ENCODE peak calls at places on chromosome 15, in four cellular contexts. H, L, U and I are unnamed samples.
A peak's percentile ranks its signal among the peaks of the same experiment; 100 is the strongest.

GRCh38 chr15:32669870-32670623 is 28.5 kb downstream of the SCG5 start:
- DNase-seq in H (peak; percentile 30), L (peak; percentile 84), U (no peak), I (no peak)

GRCh38 chr15:51093865-51094605 is 671 bp downstream of the TNFAIP8L3 start:
- DNase-seq in H (no peak), L (peak; percentile 40), U (peak; percentile 76), I (no peak)

GRCh38 chr15:74889390-74889881 is 406 bp upstream of the MPI start:
- DNase-seq in H (peak; percentile 47), L (no peak), U (peak; percentile 73), I (no peak)

GRCh38 chr15:69535101-69535638 is 82.6 kb downstream of the RPLP1 start:
- DNase-seq in H (peak; percentile 18), L (no peak), U (no peak), I (no peak)

GRCh38 chr15:38205502-38206235 is 47.0 kb upstream of the SPRED1 start:
- DNase-seq in H (no peak), L (no peak), U (no peak), I (no peak)

GRCh38 chr15:68820205-68820588 is 498 bp downstream of the ANP32A start:
- DNase-seq in H (no peak), L (peak; percentile 21), U (peak; percentile 82), I (no peak)

GRCh38 chr15:41881925-41882688 is 11.7 kb downstream of the SPTBN5 start:
- DNase-seq in H (no peak), L (no peak), U (no peak), I (no peak)

GRCh38 chr15:62344806-62345539 is 179.9 kb upstream of the C2CD4B start:
- DNase-seq in H (peak; percentile 75), L (peak; percentile 77), U (no peak), I (peak; percentile 43)

GRCh38 chr15:62173215-62173614 is 8.1 kb upstream of the C2CD4B start:
- DNase-seq in H (peak; percentile 23), L (no peak), U (no peak), I (no peak)

GRCh38 chr15:83837946-83838571 is 184.1 kb downstream of the ADAMTSL3 start:
- DNase-seq in H (peak; percentile 19), L (peak; percentile 5), U (peak; percentile 67), I (no peak)

DNA sequence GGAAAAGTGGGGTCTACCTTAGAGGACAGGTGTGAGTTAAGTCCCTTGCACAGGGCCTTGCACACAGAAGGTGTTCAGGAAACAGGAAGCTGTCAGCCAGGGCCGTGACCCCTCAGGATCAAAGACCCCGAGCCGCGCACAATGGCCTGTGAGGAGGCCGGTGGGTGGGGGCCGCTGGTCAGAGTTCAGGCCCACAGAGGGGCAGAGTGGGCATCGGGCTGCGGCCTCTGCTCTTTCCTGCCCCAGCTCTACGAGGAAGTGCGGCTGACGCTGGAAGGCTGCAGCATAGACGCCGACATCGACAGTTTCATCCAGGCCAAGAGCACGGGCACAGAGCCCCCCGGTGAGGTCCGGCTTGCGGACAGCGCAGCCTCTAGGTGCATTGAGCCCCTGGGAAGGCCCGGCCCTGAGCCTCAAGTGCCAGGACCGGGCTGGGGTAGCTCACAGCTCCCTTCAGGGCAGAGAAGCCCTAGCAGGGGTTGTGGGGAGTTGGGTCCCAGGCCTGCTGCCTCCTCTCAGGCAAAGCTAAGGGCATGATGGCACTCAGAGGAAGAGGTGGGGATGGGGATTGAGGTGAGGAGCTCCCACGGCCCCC is 37.2 kb downstream of the PSTPIP1 start:
- DNase-seq in H (no peak), L (peak; percentile 66), U (peak; percentile 63), I (no peak)
- H3K27ac ChIP-seq in H (no peak overlapping the region), L (peak overlapping the region; percentile 59), U (no peak overlapping the region), I (no peak overlapping the region)

GRCh38 chr15:49490963-49491362 is 67.9 kb downstream of the FGF7 start:
- DNase-seq in H (no peak), L (no peak), U (no peak), I (no peak)
- H3K27ac ChIP-seq in H (no peak overlapping the region), L (no peak overlapping the region), U (no peak overlapping the region), I (no peak overlapping the region)

DNA sequence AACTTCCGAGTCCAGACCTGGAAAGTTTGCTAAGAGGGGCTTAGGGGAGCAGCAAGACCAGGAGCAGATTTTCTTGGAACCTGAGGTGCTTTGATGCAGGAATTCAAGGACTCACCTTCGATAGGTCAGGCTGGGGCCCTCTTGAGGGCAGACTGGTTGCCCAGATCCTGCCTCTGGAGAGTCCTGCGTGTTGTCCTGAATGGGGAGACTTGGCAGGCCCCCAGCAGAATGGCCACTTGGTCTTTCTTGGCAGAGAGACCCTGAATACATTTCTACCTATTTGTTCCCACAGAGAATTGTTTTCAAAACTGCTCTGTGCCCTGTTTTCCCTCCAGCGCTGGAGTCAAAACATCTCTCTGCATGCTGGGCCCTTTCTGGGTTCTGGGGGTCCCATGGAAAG is 4.2 kb downstream of the KLF13 start:
- DNase-seq in H (no peak), L (no peak), U (peak; percentile 77), I (no peak)
- H3K27ac ChIP-seq in H (no peak overlapping the region), L (no peak overlapping the region), U (peak overlapping the region; percentile 94), I (no peak overlapping the region)

GRCh38 chr15:96043586-96044171 is 286.8 kb upstream of the NR2F2 start:
- DNase-seq in H (no peak), L (no peak), U (no peak), I (no peak)

GRCh38 chr15:96046620-96047240 is 283.8 kb upstream of the NR2F2 start:
- DNase-seq in H (no peak), L (no peak), U (no peak), I (no peak)

GRCh38 chr15:96049323-96049722 is 281.2 kb upstream of the NR2F2 start:
- DNase-seq in H (no peak), L (no peak), U (no peak), I (no peak)

GRCh38 chr15:96049766-96050165 is 280.7 kb upstream of the NR2F2 start:
- DNase-seq in H (no peak), L (no peak), U (no peak), I (no peak)

GRCh38 chr15:96047255-96047931 is 283.1 kb upstream of the NR2F2 start:
- DNase-seq in H (no peak), L (no peak), U (no peak), I (no peak)
- H3K27ac ChIP-seq in H (no peak overlapping the region), L (no peak overlapping the region), U (no peak overlapping the region), I (no peak overlapping the region)

GRCh38 chr15:95470997-95471692 is 859.4 kb upstream of the NR2F2 start:
- DNase-seq in H (no peak), L (no peak), U (no peak), I (no peak)

GRCh38 chr15:95469601-95470000 is 860.9 kb upstream of the NR2F2 start:
- DNase-seq in H (no peak), L (no peak), U (no peak), I (no peak)

GRCh38 chr15:95468820-95469219 is 861.7 kb upstream of the NR2F2 start:
- DNase-seq in H (no peak), L (no peak), U (no peak), I (no peak)

GRCh38 chr15:95475067-95475466 is 855.4 kb upstream of the NR2F2 start:
- DNase-seq in H (no peak), L (no peak), U (no peak), I (no peak)

GRCh38 chr15:95470529-95470928 is 860.0 kb upstream of the NR2F2 start:
- DNase-seq in H (no peak), L (no peak), U (no peak), I (no peak)
- H3K27ac ChIP-seq in H (no peak overlapping the region), L (no peak overlapping the region), U (no peak overlapping the region), I (no peak overlapping the region)

DNA sequence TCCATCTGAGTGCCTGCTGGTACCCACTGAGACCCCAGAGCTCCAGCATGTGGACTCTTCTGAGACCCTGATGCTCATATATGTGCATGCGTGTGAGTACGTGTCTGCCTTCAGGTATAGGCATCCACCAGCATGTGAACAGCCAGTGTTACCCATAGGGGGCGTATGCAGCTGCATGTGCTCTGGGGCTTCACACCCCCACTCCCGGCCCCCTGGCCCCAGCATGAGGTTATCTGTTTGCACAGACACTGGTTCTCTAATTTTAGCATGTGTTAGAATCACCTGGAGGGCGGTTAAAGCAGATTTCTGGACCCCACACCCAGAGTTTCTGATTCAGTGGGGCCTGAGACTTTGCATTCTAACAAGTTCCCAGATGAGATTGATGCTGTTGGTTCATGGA is 824 bp upstream of the CILP start:
- DNase-seq in H (no peak), L (peak; percentile 42), U (no peak), I (no peak)
- H3K27ac ChIP-seq in H (no peak overlapping the region), L (no peak overlapping the region), U (no peak overlapping the region), I (no peak overlapping the region)

GRCh38 chr15:78766041-78766440 is 45.2 kb downstream of the ADAMTS7 start:
- DNase-seq in H (no peak), L (no peak), U (peak; percentile 52), I (no peak)
- H3K27ac ChIP-seq in H (no peak overlapping the region), L (no peak overlapping the region), U (no peak overlapping the region), I (no peak overlapping the region)

GRCh38 chr15:89442671-89443307 is 53.6 kb downstream of the RHCG start:
- DNase-seq in H (no peak), L (peak; percentile 31), U (peak; percentile 64), I (no peak)
- H3K27ac ChIP-seq in H (no peak overlapping the region), L (no peak overlapping the region), U (no peak overlapping the region), I (no peak overlapping the region)

GRCh38 chr15:78763796-78764241 is 47.4 kb downstream of the ADAMTS7 start:
- DNase-seq in H (no peak), L (no peak), U (peak; percentile 65), I (no peak)

GRCh38 chr15:78757636-78757905 is 53.7 kb downstream of the ADAMTS7 start:
- DNase-seq in H (no peak), L (no peak), U (no peak), I (no peak)

GRCh38 chr15:78763111-78763795 is 48.0 kb downstream of the ADAMTS7 start:
- DNase-seq in H (no peak), L (no peak), U (peak; percentile 61), I (no peak)

GRCh38 chr15:78761020-78761419 is 50.2 kb downstream of the ADAMTS7 start:
- DNase-seq in H (no peak), L (no peak), U (peak; percentile 44), I (no peak)

GRCh38 chr15:78761891-78762385 is 49.3 kb downstream of the ADAMTS7 start:
- DNase-seq in H (no peak), L (no peak), U (no peak), I (no peak)
- H3K27ac ChIP-seq in H (no peak overlapping the region), L (no peak overlapping the region), U (peak overlapping the region; percentile 68), I (no peak overlapping the region)